ENCODE peak calls at places on chromosome 13, in six cellular contexts. M is brain microvascular endothelial cell; D is PC-3; A is thoracic aorta; P is IMR-90; U is effector memory CD4-positive, alpha-beta T cell. Z is an unnamed sample.

GRCh38 chr13:97043302-97043701 is 49.0 kb upstream of the OXGR1 start:
- DNase-seq in M (peak), D (no peak), A (no peak), P (no peak), U (no peak), Z (no peak)

GRCh38 chr13:27559714-27560113 is 60.6 kb downstream of the LNX2 start:
- DNase-seq in M (no peak), D (no peak), A (no peak), P (no peak), U (peak), Z (no peak)

GRCh38 chr13:49580980-49581680 is 4.2 kb downstream of the RCBTB1 start:
- DNase-seq in M (no peak), D (no peak), A (no peak), P (no peak), U (no peak), Z (no peak)

GRCh38 chr13:110415669-110416068 is 108.6 kb downstream of the COL4A2 start:
- DNase-seq in M (no peak), D (peak), A (no peak), P (peak), U (no peak), Z (no peak)

GRCh38 chr13:111911754-111912452 is 155.0 kb upstream of the SOX1 start:
- DNase-seq in M (no peak), D (no peak), A (no peak), P (no peak), U (no peak), Z (no peak)

GRCh38 chr13:49997935-49998334 is 1.1 kb downstream of the TRIM13 start:
- DNase-seq in M (no peak), D (peak), A (no peak), P (no peak), U (no peak), Z (no peak)

GRCh38 chr13:44435142-44435982 is 61.7 kb downstream of the SERP2 start:
- DNase-seq in M (peak), D (peak), A (peak), P (peak), U (peak), Z (peak)

GRCh38 chr13:60120617-60121016 is 43.1 kb downstream of the DIAPH3 start:
- DNase-seq in M (no peak), D (no peak), A (no peak), P (no peak), U (no peak), Z (no peak)

GRCh38 chr13:46170687-46171086 is 11.3 kb downstream of the LCP1 start:
- DNase-seq in M (no peak), D (no peak), A (no peak), P (no peak), U (peak), Z (peak)

GRCh38 chr13:27658569-27658968 is 36.9 kb downstream of the POLR1D start:
- DNase-seq in M (no peak), D (peak), A (no peak), P (peak), U (no peak), Z (no peak)

GRCh38 chr13:50989476-50989875 is 79.9 kb downstream of the RNASEH2B start:
- DNase-seq in M (no peak), D (peak), A (no peak), P (no peak), U (no peak), Z (no peak)

GRCh38 chr13:62747629-62748028 is 1332.0 kb upstream of the PCDH20 start:
- DNase-seq in M (no peak), D (peak), A (no peak), P (peak), U (no peak), Z (no peak)

GRCh38 chr13:102688306-102688973 is 6.4 kb downstream of the METTL21C start:
- DNase-seq in M (no peak), D (no peak), A (no peak), P (no peak), U (no peak), Z (no peak)

GRCh38 chr13:23901365-23901764 is 4.1 kb upstream of the C1QTNF9B start:
- DNase-seq in M (peak), D (peak), A (no peak), P (peak), U (no peak), Z (no peak)

GRCh38 chr13:44819245-44819644 is 170.0 kb downstream of the NUFIP1 start:
- DNase-seq in M (peak), D (peak), A (no peak), P (peak), U (no peak), Z (no peak)

GRCh38 chr13:36163809-36164308 is 32.7 kb upstream of the DCLK1 start:
- DNase-seq in M (peak), D (peak), A (no peak), P (peak), U (no peak), Z (no peak)

GRCh38 chr13:50236898-50237318 is 221.7 kb downstream of the KCNRG start:
- DNase-seq in M (peak), D (no peak), A (no peak), P (peak), U (peak), Z (no peak)

GRCh38 chr13:30422056-30422914 is at the start of gene UBE2L5:
- DNase-seq in M (peak), D (peak), A (no peak), P (peak), U (peak), Z (peak)

GRCh38 chr13:45511310-45512147 is 46.8 kb downstream of the COG3 start:
- DNase-seq in M (peak), D (peak), A (no peak), P (peak), U (peak), Z (peak)

GRCh38 chr13:99228737-99229691 is 28.4 kb downstream of the UBAC2 start:
- DNase-seq in M (peak), D (peak), A (no peak), P (peak), U (no peak), Z (no peak)

GRCh38 chr13:25752957-25753540 is 298.8 kb downstream of the SHISA2 start:
- DNase-seq in M (peak), D (peak), A (peak), P (peak), U (no peak), Z (no peak)

GRCh38 chr13:91017031-91017668 is 330.3 kb upstream of the MIR17HG start:
- DNase-seq in M (peak), D (peak), A (no peak), P (peak), U (no peak), Z (peak)

GRCh38 chr13:74974234-74974879 is 507.6 kb downstream of the TBC1D4 start:
- DNase-seq in M (no peak), D (no peak), A (no peak), P (no peak), U (no peak), Z (no peak)

GRCh38 chr13:85719749-85720148 is 79.5 kb downstream of the SLITRK6 start:
- DNase-seq in M (no peak), D (no peak), A (no peak), P (no peak), U (no peak), Z (no peak)

GRCh38 chr13:85725433-85725832 is 73.8 kb downstream of the SLITRK6 start:
- DNase-seq in M (no peak), D (peak), A (no peak), P (no peak), U (no peak), Z (no peak)

GRCh38 chr13:85728831-85729230 is 70.4 kb downstream of the SLITRK6 start:
- DNase-seq in M (no peak), D (no peak), A (no peak), P (peak), U (no peak), Z (no peak)

GRCh38 chr13:85729296-85729695 is 69.9 kb downstream of the SLITRK6 start:
- DNase-seq in M (no peak), D (peak), A (no peak), P (peak), U (no peak), Z (no peak)

DNA sequence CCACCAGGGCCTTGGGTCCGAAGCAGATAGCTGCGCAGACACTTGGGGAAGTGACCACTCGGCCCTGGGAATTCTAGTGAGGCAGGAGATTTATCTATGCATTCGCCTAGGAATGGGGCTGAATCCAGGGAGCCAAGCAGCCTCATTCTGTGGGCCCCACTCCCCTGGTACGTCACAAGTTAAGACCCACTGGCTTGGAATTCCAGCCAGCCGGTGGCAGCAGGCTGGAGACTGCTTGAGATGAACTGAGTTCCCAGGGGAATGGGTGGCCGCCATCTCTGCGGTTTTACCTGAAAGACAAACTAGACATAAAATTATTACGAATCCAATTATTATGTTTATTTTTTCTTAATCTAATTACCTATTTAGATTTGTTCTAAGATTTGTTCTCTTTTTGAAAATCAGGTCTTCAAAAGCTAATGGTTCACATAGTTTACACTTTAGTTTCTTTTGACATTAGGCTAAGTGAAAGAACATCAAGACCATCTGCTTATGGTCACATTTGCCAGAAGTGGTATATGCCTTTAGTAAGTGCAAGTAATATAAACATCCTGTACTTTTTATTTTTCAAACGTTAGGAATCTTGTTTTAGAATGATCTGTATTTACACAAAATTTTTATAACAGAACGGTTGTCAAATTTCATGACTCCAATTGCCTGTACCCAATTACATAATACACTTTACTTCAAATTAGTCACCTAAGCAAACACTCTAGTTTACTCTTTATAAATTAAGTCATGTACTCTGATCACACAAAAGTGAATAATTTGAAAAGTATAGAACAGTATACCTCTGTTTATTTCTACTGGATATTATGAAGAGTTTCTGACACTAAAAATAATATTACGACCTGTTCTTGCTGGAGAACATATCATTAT is 74.4 kb downstream of the SLITRK6 start:
- DNase-seq in M (no peak), D (peak), A (no peak), P (peak), U (no peak), Z (no peak)
- H3K27ac ChIP-seq in M (no peak), D (peak), A (no peak), P (peak), U (no peak), Z (no peak)

DNA sequence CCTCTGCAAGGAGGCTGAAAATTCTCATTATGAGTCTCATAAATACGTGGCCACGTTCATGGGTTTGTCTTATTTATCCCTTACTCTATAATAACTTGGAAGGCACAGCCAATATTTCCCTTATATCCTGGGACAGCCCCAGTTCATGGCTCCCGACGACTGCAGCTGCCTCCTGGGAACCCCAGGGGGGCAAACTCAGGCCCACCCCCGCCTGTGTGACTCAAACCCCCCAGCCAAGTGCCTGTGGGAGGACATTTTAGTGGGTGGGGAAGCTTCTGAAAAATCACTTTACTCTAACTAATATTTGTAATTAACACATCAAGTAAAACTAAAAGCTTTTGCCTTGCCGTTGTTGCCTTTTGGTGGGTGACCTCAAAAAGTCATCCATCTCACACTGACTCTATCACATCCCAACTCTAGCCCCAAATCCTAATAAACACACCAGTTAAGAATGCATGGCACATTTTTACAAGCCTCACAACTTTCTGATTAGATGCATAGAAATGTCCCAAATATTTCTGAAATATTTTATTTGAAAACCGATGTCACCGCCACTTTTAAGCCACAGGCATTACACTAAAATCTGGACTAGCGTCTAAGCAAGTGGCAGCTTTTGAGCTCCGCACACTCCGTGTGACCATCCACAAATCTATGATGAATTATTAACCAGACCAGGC is 14.2 kb downstream of the RASA3 start:
- DNase-seq in M (peak), D (no peak), A (no peak), P (no peak), U (no peak), Z (no peak)
- H3K4me3 ChIP-seq in M (peak), D (no peak), A (peak), P (peak), U (no peak), Z (no peak)

GRCh38 chr13:41919741-41920487 is 41.0 kb downstream of the VWA8 start:
- DNase-seq in M (no peak), D (no peak), A (no peak), P (no peak), U (no peak), Z (no peak)

GRCh38 chr13:41916173-41916954 is 44.5 kb downstream of the VWA8 start:
- DNase-seq in M (peak), D (peak), A (no peak), P (peak), U (no peak), Z (no peak)

GRCh38 chr13:41919031-41919740 is 41.7 kb downstream of the VWA8 start:
- DNase-seq in M (no peak), D (no peak), A (no peak), P (no peak), U (no peak), Z (no peak)

GRCh38 chr13:41915096-41915495 is 45.8 kb downstream of the VWA8 start:
- DNase-seq in M (no peak), D (no peak), A (no peak), P (peak), U (no peak), Z (no peak)

DNA sequence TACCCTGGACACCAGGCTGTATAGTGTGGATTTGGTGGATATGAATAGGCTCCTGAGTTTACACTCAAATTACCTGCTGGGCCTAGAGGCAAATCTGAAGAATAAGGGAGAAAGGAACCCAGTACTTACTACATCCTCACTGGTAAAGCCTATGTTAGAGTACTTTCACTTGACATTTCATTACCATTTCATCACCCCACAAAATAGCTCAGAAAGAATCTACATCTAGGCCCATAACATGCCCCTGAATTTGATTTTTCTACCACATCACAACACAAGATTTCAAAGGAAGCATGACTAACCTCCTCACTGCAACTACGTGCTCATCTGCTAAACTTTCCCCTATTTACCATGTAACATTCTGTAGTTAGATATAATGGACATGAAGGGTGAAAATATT is 43.3 kb downstream of the VWA8 start:
- DNase-seq in M (peak), D (no peak), A (no peak), P (peak), U (no peak), Z (no peak)
- H3K27ac ChIP-seq in M (peak), D (no peak), A (no peak), P (no peak), U (no peak), Z (no peak)

DNA sequence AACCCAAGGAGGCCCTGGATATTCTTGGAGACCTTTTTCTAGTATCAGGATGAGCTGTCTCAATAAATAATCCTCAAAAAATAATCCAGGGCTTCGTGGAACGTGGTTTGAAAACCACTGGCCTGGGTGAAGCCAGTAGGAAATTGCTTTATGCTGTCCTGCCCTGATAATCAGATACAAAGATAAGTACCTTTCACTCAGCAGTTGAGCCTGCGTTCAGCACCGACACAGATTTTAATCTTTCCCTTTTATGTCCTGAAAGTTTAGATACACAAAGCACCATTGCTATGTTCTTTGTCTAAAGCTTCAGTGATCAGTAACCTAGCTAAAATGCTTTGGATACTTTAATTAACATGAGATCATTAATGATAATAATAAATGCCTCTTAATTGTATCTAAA is 460.0 kb downstream of the RFC3 start:
- DNase-seq in M (no peak), D (no peak), A (no peak), P (no peak), U (no peak), Z (no peak)
- H3K4me3 ChIP-seq in M (no peak), D (no peak), A (no peak), P (no peak), U (no peak), Z (no peak)

DNA sequence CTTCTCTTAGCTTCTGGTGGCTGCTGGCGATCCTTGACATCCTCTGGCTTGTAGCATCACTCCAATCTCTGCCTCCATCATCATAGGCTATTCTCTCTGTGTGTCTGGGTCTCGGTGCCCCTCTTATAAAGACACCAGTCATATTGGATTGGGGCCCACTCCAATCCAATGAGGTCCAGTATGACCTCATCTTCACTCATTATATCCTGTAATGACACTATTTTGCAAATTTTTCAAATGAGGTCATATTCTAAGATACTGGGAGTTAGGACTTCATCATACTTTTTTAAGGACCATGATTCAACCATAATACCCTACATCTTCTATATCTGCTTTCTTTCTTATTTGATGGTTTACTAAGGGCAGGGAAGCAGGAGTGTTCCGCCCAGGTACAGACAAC is 12.0 kb upstream of the SLC46A3 start:
- DNase-seq in M (no peak), D (no peak), A (no peak), P (no peak), U (no peak), Z (no peak)
- H3K27ac ChIP-seq in M (no peak), D (no peak), A (no peak), P (no peak), U (no peak), Z (no peak)

DNA sequence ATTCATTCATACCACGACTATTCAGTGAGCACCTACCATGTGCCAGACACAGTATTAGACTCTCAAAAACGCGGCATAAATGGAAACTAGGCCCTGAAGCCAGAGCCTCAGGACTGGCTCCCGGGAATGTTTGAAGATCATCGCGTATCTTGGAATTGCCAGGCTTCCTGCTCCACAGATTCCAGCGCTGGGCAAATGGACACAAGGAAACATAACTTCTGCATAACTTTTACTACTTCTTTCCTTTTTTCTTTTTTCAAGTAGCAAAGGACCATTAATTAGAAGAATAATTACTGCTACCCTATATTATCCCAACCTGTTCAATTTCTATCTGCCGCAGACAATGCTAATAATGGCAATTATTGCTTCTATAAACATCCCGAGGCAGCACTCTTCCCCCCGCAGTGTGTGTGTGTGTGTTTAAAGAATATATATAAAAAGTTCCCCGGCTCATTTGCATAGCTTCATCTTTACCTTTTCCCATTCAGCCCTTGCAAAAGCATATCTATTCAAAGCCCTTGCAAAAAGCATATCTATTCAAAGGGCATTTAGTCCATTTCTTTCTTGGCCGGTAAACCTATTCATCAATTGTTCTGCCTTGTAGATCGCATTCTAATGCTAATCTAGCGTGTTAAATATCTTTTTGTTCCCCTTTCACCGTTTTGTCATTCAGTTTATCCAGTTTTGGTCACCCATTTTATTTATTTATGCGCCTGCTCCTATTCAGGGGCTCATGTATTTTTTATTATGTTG is 6.1 kb downstream of the SOX21 start:
- DNase-seq in M (no peak), D (no peak), A (no peak), P (no peak), U (no peak), Z (no peak)
- H3K4me3 ChIP-seq in M (no peak), D (no peak), A (no peak), P (no peak), U (no peak), Z (peak)

GRCh38 chr13:93226065-93226622 is 463 bp upstream of the GPC6 start:
- DNase-seq in M (peak), D (no peak), A (no peak), P (no peak), U (no peak), Z (peak)
- H3K27ac ChIP-seq in M (peak), D (peak), A (peak), P (peak), U (no peak), Z (peak)